ENCODE peak calls at places on chromosomes 12 and 14, in eight cellular contexts. G is lower leg skin, T is right lobe of liver, P is Peyer's patch, M is H1, R is adrenal gland, C is esophagus squamous epithelium, Q is ovary. E is an unnamed sample.

GRCh38 chr14:96564389-96564788 is 62.2 kb downstream of the PAPOLA start:
- DNase-seq in C (no peak), G (no peak), T (no peak), M (no peak), Q (no peak), R (no peak), P (no peak), E (no peak)

GRCh38 chr14:22391908-22392307 is 197.1 kb downstream of the DAD1 start:
- DNase-seq in G (no peak), M (peak), P (peak), T (peak), Q (peak), C (no peak), R (peak), E (no peak)

GRCh38 chr14:54794796-54795195 is 107.8 kb downstream of the GCH1 start:
- DNase-seq in C (no peak), M (no peak), T (no peak), G (no peak), P (no peak), R (no peak), Q (no peak), E (no peak)

GRCh38 chr14:92352158-92352985 is 29.4 kb downstream of the SLC24A4 start:
- DNase-seq in M (peak), R (no peak), P (no peak), Q (no peak), G (no peak), C (no peak), T (no peak), E (no peak)

GRCh38 chr12:32885831-32886230 is 10.7 kb downstream of the PKP2 start:
- DNase-seq in G (no peak), R (no peak), T (no peak), C (no peak), M (no peak), P (no peak), Q (no peak), E (no peak)

GRCh38 chr12:22684526-22685118 is 59.7 kb downstream of the ETNK1 start:
- DNase-seq in P (no peak), M (no peak), R (no peak), T (no peak), G (no peak), Q (no peak), C (no peak), E (no peak)

GRCh38 chr14:22221508-22221907 is 367.5 kb downstream of the DAD1 start:
- DNase-seq in R (no peak), M (no peak), C (no peak), Q (no peak), G (no peak), T (no peak), P (no peak), E (no peak)

GRCh38 chr12:122111070-122111750 is 32.7 kb downstream of the MLXIP start:
- DNase-seq in C (no peak), T (no peak), P (no peak), G (no peak), Q (no peak), M (no peak), R (no peak), E (no peak)

GRCh38 chr14:37019488-37019887 is 152.9 kb downstream of the SLC25A21 start:
- DNase-seq in G (no peak), T (no peak), Q (no peak), M (no peak), C (no peak), R (no peak), P (no peak), E (no peak)

GRCh38 chr12:57586128-57586527 is 4.9 kb upstream of the PIP4K2C start:
- DNase-seq in M (no peak), G (no peak), T (no peak), P (no peak), Q (no peak), R (no peak), C (no peak), E (no peak)

GRCh38 chr12:122813310-122813713 is 21.9 kb upstream of the HIP1R start:
- DNase-seq in Q (no peak), C (no peak), R (no peak), T (no peak), G (no peak), P (peak), M (no peak), E (no peak)

GRCh38 chr12:117063162-117063911 is 35.9 kb downstream of the TESC start:
- DNase-seq in Q (no peak), M (no peak), P (peak), T (no peak), C (no peak), G (peak), R (no peak), E (no peak)

GRCh38 chr14:100875861-100876590 is 27.5 kb downstream of the RTL1 start:
- DNase-seq in T (peak), C (no peak), G (no peak), P (no peak), R (no peak), M (no peak), Q (no peak), E (no peak)

GRCh38 chr12:31326689-31327659 is 1.0 kb upstream of the SINHCAF start:
- DNase-seq in R (no peak), G (no peak), C (no peak), M (no peak), T (no peak), Q (no peak), P (no peak), E (no peak)

GRCh38 chr12:128180166-128180565 is 86.8 kb upstream of the TMEM132C start:
- DNase-seq in M (no peak), T (no peak), Q (no peak), G (no peak), P (no peak), R (no peak), C (no peak), E (no peak)

GRCh38 chr12:117037296-117038022 is 61.8 kb downstream of the TESC start:
- DNase-seq in R (no peak), C (no peak), M (no peak), P (no peak), T (no peak), Q (peak), G (no peak), E (no peak)

GRCh38 chr12:80752464-80752863 is 35.8 kb downstream of the MYF5 start:
- DNase-seq in T (no peak), C (no peak), G (no peak), M (no peak), P (no peak), Q (no peak), R (no peak), E (no peak)

GRCh38 chr14:73238262-73238852 is 1.1 kb downstream of the PAPLN start:
- DNase-seq in C (no peak), R (no peak), G (no peak), Q (no peak), P (no peak), T (no peak), M (no peak), E (no peak)

GRCh38 chr12:108594-108993 is 42.0 kb downstream of the IQSEC3 start:
- DNase-seq in R (peak), P (peak), T (peak), C (no peak), M (no peak), Q (no peak), G (no peak), E (no peak)

GRCh38 chr14:72679106-72679505 is 214.8 kb downstream of the DPF3 start:
- DNase-seq in G (no peak), C (no peak), T (no peak), Q (no peak), R (no peak), M (no peak), P (no peak), E (no peak)

GRCh38 chr12:124681779-124682391 is 114.5 kb upstream of the NCOR2 start:
- DNase-seq in R (peak), Q (no peak), M (no peak), G (peak), C (no peak), P (no peak), T (peak), E (no peak)

GRCh38 chr12:130070017-130070653 is 92.1 kb upstream of the FZD10 start:
- DNase-seq in M (no peak), G (peak), T (no peak), P (no peak), R (peak), C (no peak), Q (peak), E (peak)

GRCh38 chr14:98138666-98139065 is 1133.3 kb downstream of the BCL11B start:
- DNase-seq in R (peak), P (peak), C (no peak), G (peak), Q (no peak), T (no peak), M (peak), E (no peak)

GRCh38 chr14:65137648-65138317 is 35.5 kb upstream of the MAX start:
- DNase-seq in P (no peak), C (no peak), R (no peak), T (no peak), Q (no peak), M (no peak), G (no peak), E (peak)

GRCh38 chr12:3998397-3998796 is 125.2 kb upstream of the PARP11 start:
- DNase-seq in P (no peak), Q (no peak), G (no peak), R (no peak), C (no peak), T (no peak), M (no peak), E (no peak)

GRCh38 chr14:63039800-63040380 is 5.4 kb downstream of the KCNH5 start:
- DNase-seq in M (no peak), P (no peak), Q (no peak), T (no peak), R (no peak), C (no peak), G (no peak), E (no peak)

GRCh38 chr12:90842477-90842876 is 112.5 kb downstream of the CCER1 start:
- DNase-seq in R (no peak), Q (no peak), M (peak), T (no peak), G (no peak), C (no peak), P (no peak), E (no peak)

GRCh38 chr14:24612186-24612585 is 2.7 kb upstream of the GZMH start:
- DNase-seq in G (no peak), P (no peak), Q (no peak), M (no peak), C (no peak), R (no peak), T (no peak), E (no peak)

GRCh38 chr12:57498571-57498970 is 10.7 kb downstream of the MARS1 start:
- DNase-seq in T (no peak), C (no peak), P (no peak), Q (no peak), M (no peak), G (no peak), R (no peak), E (no peak)

GRCh38 chr12:79055926-79056674 is 191.5 kb downstream of the SYT1 start:
- DNase-seq in M (no peak), G (no peak), R (no peak), T (no peak), Q (no peak), C (no peak), P (no peak), E (no peak)

GRCh38 chr12:47210776-47211175 is 131.0 kb upstream of the AMIGO2 start:
- DNase-seq in C (no peak), P (no peak), G (no peak), M (no peak), Q (no peak), R (no peak), T (no peak), E (no peak)

GRCh38 chr14:64891839-64892375 is 12.2 kb upstream of the SPTB start:
- DNase-seq in Q (no peak), G (no peak), P (peak), R (peak), M (no peak), C (no peak), T (no peak), E (no peak)

GRCh38 chr14:55556929-55557623 is 22.9 kb upstream of the KTN1 start:
- DNase-seq in G (peak), C (no peak), P (peak), T (peak), M (no peak), R (peak), Q (no peak), E (peak)

GRCh38 chr14:36383674-36384421 is 63.4 kb upstream of the MBIP start:
- DNase-seq in M (no peak), P (no peak), Q (no peak), R (peak), T (no peak), C (no peak), G (peak), E (no peak)

GRCh38 chr14:23865502-23865901 is 88.1 kb upstream of the DHRS4 start:
- DNase-seq in R (no peak), M (no peak), C (no peak), T (no peak), Q (no peak), G (no peak), P (no peak), E (no peak)

DNA sequence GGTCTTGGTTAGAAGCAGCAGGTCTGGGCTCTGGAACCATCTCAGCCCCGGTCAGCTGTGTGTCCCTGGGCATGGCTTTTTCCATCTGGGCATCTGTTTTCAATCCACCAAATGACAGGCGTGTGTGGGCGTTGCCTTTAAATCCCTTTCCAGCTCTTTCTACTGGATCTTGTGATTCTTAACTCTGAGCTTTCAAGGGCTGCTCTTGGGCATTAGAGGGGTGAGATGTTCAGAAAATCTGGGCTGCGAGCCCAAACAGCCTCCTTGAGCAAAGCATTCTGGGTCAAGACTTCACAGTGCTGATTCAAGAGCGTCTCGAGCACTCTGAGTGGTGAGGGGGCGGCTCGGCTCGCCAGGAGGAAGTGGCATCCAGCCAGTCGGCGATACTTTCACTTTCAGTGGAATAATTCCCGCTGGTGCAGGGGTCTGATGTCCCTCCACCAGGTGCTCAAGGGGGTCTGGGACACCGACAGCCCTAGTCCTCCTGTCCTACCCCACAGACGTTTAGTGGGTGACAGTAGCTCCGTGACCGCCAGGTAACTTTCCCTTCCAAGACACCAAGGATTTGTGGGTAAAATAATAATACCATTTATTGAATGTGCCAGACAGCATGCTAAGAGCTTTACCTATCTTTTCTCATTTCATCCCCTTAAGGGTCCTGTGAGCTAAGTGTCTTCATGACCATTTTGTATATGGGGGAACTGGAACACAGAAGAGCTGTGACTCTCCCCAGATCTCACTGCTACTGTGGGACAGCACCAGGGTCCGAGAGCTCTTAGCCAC is 114.0 kb downstream of the PLXNC1 start:
- DNase-seq in C (peak), Q (peak), P (peak), R (peak), G (peak), M (no peak), T (peak), E (peak)
- TF ChIP-seq POLR2A in C (no peak), Q (peak), P (no peak), R (no peak), G (no peak), M (no peak), T (no peak), E (no peak)

DNA sequence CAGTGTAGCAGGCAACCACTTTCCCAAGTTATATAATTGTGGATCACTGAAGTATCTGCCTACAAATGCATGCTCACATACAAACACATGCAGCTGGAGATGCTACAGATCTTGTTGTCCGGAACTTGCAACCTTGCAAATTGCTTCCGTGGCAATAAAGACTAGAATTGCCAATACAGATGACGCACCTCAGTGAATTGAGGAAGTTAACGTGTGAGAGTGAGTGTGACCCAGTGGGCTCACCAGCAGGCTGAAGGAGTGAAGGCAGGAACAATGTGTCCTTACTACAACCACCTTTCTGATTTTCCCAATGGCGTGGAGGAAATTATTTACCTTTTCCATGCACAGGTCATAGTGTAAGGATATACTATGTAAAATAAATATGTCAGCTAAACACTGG is 89.4 kb upstream of the GRIP1 start:
- DNase-seq in T (no peak), R (no peak), G (no peak), M (no peak), C (no peak), Q (no peak), P (no peak), E (no peak)
- TF ChIP-seq CTCF in T (no peak), R (no peak), G (no peak), M (no peak), C (no peak), Q (no peak), P (no peak), E (no peak)

GRCh38 chr12:1848741-1849140 is 28.4 kb downstream of the LRTM2 start:
- DNase-seq in R (no peak), P (peak), C (no peak), G (no peak), M (no peak), T (no peak), Q (no peak), E (no peak)

GRCh38 chr12:1851126-1851791 is 30.9 kb downstream of the LRTM2 start:
- DNase-seq in C (no peak), R (no peak), M (no peak), P (no peak), Q (no peak), T (no peak), G (no peak), E (no peak)

GRCh38 chr12:1855241-1855640 is 34.9 kb downstream of the LRTM2 start:
- DNase-seq in Q (no peak), R (no peak), M (no peak), P (no peak), G (no peak), C (no peak), T (no peak), E (no peak)

GRCh38 chr12:1853716-1854115 is 33.4 kb downstream of the LRTM2 start:
- DNase-seq in C (no peak), T (no peak), M (no peak), G (no peak), Q (no peak), P (peak), R (no peak), E (no peak)

DNA sequence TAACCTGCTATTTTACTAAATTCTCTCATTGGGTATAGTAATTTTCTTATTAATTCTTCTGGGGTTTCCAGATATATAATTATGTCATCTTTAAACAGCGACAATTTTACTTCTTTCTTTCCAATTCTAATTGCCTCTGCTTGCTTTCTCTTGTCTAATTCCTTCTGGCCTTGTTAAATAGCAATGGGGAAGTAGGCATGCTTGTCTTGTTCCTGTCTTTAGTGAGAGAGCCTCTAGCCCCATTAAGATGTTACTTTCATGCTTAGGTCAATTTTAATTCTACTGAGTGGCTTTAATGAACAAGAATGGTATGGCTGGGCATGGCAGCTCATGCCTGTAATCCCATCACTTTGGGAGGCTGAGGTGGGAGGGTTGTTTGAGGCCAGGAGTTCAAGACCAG is 31.7 kb downstream of the LRTM2 start:
- DNase-seq in T (no peak), P (no peak), M (no peak), C (no peak), Q (no peak), R (no peak), G (no peak), E (no peak)
- TF ChIP-seq POLR2A in T (no peak), P (no peak), M (no peak), C (no peak), Q (no peak), R (no peak), G (no peak), E (no peak)

GRCh38 chr14:50312734-50313054 is 570 bp downstream of the DMAC2L start:
- DNase-seq in T (no peak), G (no peak), C (no peak), M (no peak), R (no peak), Q (no peak), P (no peak), E (no peak)
- TF ChIP-seq CTCF in T (no peak), G (no peak), C (no peak), M (no peak), R (no peak), Q (no peak), P (no peak), E (no peak)

GRCh38 chr14:68358500-68358899 is 434.4 kb downstream of the ZFP36L1 start:
- DNase-seq in R (no peak), Q (no peak), M (no peak), C (no peak), P (no peak), T (no peak), G (no peak), E (no peak)

GRCh38 chr14:68359862-68360552 is 432.9 kb downstream of the ZFP36L1 start:
- DNase-seq in P (peak), T (no peak), Q (peak), M (no peak), R (peak), G (peak), C (no peak), E (no peak)

GRCh38 chr14:68362841-68363240 is 430.0 kb downstream of the ZFP36L1 start:
- DNase-seq in P (peak), Q (no peak), T (no peak), R (no peak), G (no peak), M (no peak), C (no peak), E (no peak)

GRCh38 chr14:68361231-68361630 is 431.6 kb downstream of the ZFP36L1 start:
- DNase-seq in T (no peak), G (no peak), P (no peak), Q (peak), C (no peak), M (no peak), R (peak), E (no peak)

DNA sequence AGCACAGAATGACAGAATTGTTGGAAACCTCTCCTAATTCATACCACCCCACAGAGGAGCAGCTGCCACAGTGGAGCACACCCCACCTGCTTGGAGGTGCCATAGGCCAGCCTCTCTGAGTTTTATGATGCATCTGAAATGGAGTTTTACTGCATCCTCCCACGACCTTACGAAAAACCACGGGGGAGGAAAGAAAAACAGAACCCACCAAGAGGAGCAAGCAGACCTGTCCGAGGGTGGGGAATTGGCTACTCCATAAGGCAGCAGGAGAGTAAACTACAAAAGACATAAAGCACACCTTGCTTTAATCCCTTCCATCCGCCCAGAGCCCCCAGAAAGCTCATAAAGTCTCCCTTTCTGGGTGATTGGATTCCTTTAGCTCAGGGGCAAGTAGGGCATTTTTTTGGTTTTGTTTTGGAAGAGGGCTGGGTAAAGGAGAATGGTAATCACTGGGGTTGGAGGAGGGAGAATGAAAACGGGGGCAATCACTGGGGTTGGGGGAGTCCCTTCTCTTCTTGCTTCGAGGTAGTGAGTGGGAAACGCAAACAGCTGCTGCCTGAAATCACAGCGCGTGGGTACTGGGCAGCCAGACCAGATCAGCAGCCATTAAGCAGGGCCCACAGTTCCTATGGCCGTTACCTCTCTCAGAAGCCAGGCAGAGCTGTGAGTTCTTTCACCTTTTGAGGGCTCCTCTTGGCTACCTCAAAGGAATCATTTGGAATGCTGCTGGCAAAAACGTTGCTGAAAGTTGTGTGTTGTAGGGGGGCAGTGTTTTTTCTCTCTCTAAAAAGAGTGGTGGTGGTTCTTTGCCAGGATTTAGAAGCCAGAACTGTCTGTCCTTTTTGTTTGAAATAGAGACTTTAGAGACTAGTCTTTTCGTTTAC is 433.6 kb downstream of the ZFP36L1 start:
- DNase-seq in C (no peak), G (no peak), M (no peak), P (no peak), T (no peak), R (no peak), Q (peak), E (no peak)
- TF ChIP-seq POLR2A in C (no peak), G (no peak), M (no peak), P (no peak), T (no peak), R (no peak), Q (no peak), E (no peak)

GRCh38 chr14:88535149-88535548 is 19.7 kb downstream of the PTPN21 start:
- DNase-seq in T (no peak), M (no peak), G (no peak), R (no peak), P (peak), Q (no peak), C (no peak), E (no peak)
- TF ChIP-seq CTCF in T (peak), M (no peak), G (no peak), R (no peak), P (peak), Q (no peak), C (no peak), E (no peak)

E was measured in breast epithelium.